ENCODE peak calls at places on chromosomes 7 and 10, in seven cellular contexts. P is Peyer's patch, O is DND-41, Y is tibial artery, E is fibroblast of lung, L is H9, B is upper lobe of right lung. R is an unnamed sample.

GRCh38 chr7:18927134-18927533 is 190.3 kb downstream of the TWIST1 start:
- DNase-seq in P (no peak), O (no peak), Y (no peak), E (no peak), L (no peak), B (no peak), R (no peak)

GRCh38 chr7:96330193-96330592 is 8.3 kb upstream of the SLC25A13 start:
- DNase-seq in P (no peak), O (no peak), Y (no peak), E (no peak), L (no peak), B (no peak), R (no peak)

GRCh38 chr7:123679614-123680013 is 23.9 kb downstream of the LMOD2 start:
- DNase-seq in P (no peak), O (no peak), Y (no peak), E (no peak), L (no peak), B (no peak), R (no peak)

GRCh38 chr7:510782-511281 is 8.8 kb downstream of the PDGFA start:
- DNase-seq in P (no peak), O (no peak), Y (no peak), E (no peak), L (no peak), B (peak; percentile 58), R (peak; percentile 72)

GRCh38 chr7:30795161-30795943 is 24.1 kb downstream of the MINDY4 start:
- DNase-seq in P (no peak), O (no peak), Y (no peak), E (no peak), L (no peak), B (no peak), R (no peak)

GRCh38 chr7:4066626-4067475 is 615.2 kb upstream of the FOXK1 start:
- DNase-seq in P (no peak), O (no peak), Y (no peak), E (no peak), L (no peak), B (no peak), R (no peak)

GRCh38 chr10:18683427-18683826 is 24.2 kb downstream of the ARL5B start:
- DNase-seq in P (no peak), O (no peak), Y (no peak), E (peak; percentile 51), L (no peak), B (no peak), R (no peak)

GRCh38 chr10:13880760-13881159 is 294.0 kb downstream of the PRPF18 start:
- DNase-seq in P (no peak), O (no peak), Y (no peak), E (no peak), L (no peak), B (no peak), R (no peak)

GRCh38 chr7:4837814-4838625 is 23.8 kb downstream of the PAPOLB start:
- DNase-seq in P (no peak), O (no peak), Y (no peak), E (no peak), L (no peak), B (peak; percentile 54), R (no peak)

GRCh38 chr7:145224775-145225174 is 388.9 kb upstream of the TPK1 start:
- DNase-seq in P (no peak), O (no peak), Y (no peak), E (no peak), L (peak; percentile 33), B (no peak), R (no peak)

GRCh38 chr7:50409856-50410468 is 40.2 kb downstream of the FIGNL1 start:
- DNase-seq in P (peak; percentile 80), O (peak; percentile 75), Y (no peak), E (no peak), L (no peak), B (no peak), R (no peak)

GRCh38 chr7:40579401-40579800 is 444.6 kb downstream of the SUGCT start:
- DNase-seq in P (no peak), O (peak; percentile 15), Y (no peak), E (no peak), L (no peak), B (no peak), R (no peak)

GRCh38 chr7:45074738-45075644 is 13.8 kb downstream of the NACAD start:
- DNase-seq in P (no peak), O (no peak), Y (no peak), E (no peak), L (no peak), B (no peak), R (no peak)

GRCh38 chr7:106562711-106563366 is 98.1 kb downstream of the CCDC71L start:
- DNase-seq in P (no peak), O (no peak), Y (no peak), E (peak; percentile 6), L (no peak), B (no peak), R (no peak)

GRCh38 chr7:73668103-73668937 is 689 bp downstream of the VPS37D start:
- DNase-seq in P (no peak), O (no peak), Y (no peak), E (no peak), L (no peak), B (no peak), R (no peak)

GRCh38 chr7:1028775-1029636 is 15.3 kb upstream of the GPR146 start:
- DNase-seq in P (peak; percentile 56), O (no peak), Y (peak; percentile 93), E (peak; percentile 93), L (peak; percentile 67), B (peak; percentile 89), R (peak; percentile 92)

GRCh38 chr10:117162093-117163021 is 24.3 kb upstream of the VAX1 start:
- DNase-seq in P (no peak), O (no peak), Y (no peak), E (no peak), L (peak; percentile 77), B (no peak), R (no peak)

GRCh38 chr7:42185726-42186125 is 51.3 kb downstream of the GLI3 start:
- DNase-seq in P (no peak), O (no peak), Y (no peak), E (no peak), L (no peak), B (no peak), R (no peak)

GRCh38 chr10:126969310-126969709 is 64.1 kb downstream of the DOCK1 start:
- DNase-seq in P (no peak), O (no peak), Y (no peak), E (no peak), L (peak; percentile 60), B (no peak), R (no peak)

GRCh38 chr10:87862644-87863101 is 660 bp downstream of the KLLN start:
- DNase-seq in P (no peak), O (no peak), Y (no peak), E (no peak), L (no peak), B (no peak), R (no peak)

GRCh38 chr7:19133891-19134290 is 11.3 kb downstream of the FERD3L start:
- DNase-seq in P (no peak), O (no peak), Y (no peak), E (no peak), L (no peak), B (no peak), R (no peak)

GRCh38 chr7:33823913-33824312 is 81.4 kb upstream of the BMPER start:
- DNase-seq in P (no peak), O (no peak), Y (no peak), E (no peak), L (no peak), B (no peak), R (no peak)

GRCh38 chr7:142153400-142153799 is 41.9 kb downstream of the MGAM2 start:
- DNase-seq in P (no peak), O (peak; percentile 6), Y (no peak), E (no peak), L (no peak), B (no peak), R (no peak)
- TF ChIP-seq CTCF in P (no peak), O (peak; percentile 37), Y (no peak), E (no peak), L (peak; percentile 52), B (peak; percentile 31), R (peak; percentile 19)

DNA sequence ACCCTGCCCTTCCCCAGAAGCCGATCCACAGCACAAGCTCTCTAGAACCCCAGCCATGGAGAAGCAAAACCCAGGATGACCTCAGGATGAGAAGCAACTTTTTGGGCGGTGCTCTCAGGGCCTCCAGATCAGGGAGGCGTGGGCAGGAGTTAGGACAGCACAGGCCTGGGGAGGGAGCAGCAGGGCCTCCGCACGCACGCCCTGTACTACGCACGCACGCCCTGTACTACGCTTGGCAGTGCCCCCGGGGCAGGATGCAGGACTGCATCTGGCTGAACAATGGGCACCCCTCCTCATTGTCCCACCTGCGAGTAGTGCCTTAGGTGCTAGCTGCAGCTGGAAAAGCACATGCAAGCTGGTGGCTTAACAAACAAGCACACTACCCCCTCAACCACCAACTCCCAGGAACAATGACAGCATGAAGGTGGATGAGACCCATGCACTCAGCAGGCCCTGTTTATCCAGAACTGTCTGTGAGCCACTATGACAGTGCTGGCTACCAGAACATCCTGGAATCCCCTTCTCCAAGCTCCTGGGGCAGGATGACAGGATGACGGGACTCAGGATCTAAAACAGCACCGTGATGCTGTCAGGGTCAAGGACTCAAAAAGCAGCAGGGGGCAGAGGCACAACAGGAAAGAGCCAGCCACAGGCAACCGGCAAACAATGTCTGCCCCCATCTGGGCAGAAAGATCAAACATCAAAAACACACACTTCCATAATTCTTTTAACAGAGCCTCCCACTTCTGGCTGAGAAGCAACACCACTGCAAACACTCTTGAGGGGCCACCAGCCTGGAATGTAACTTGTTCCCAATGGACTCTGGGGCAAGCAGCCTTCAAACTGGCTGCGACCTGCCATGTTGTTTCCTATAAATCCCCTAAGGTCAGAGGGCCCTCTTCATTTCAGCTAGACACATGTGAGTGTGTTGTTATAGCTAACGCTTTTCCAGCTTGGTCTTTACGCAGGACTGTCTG is 11.7 kb downstream of the PODXL start:
- DNase-seq in P (no peak), O (peak; percentile 29), Y (no peak), E (no peak), L (no peak), B (no peak), R (no peak)
- H3K4me1 ChIP-seq in P (no peaks in the 10 kb centered on the region), O (no peaks in the 10 kb centered on the region), Y (no peaks in the 10 kb centered on the region), E (no peaks in the 10 kb centered on the region), L (peaks cover 30% of the 10 kb centered on the region), B (peaks cover 26% of the 10 kb centered on the region), R (no peaks in the 10 kb centered on the region)

DNA sequence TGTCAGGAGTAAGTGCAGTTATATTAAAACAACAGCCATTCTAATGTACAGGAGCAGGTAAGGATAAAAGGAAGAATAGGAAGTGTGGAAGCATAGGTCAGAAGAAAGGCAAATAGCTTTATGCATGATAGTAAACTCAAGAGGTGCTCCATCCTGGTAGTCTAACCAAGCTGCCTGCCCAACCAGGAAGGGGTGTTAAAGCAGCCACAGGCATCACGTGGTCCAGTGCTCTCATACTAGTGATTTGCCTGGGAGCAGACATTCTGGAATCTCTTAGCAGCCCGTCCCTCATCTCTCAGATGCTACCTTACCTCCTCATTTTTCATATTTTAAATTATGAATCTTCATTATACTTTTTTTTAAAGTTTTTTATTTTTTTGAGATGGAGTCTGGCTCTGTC is 18.5 kb downstream of the ABRAXAS2 start:
- DNase-seq in P (no peak), O (no peak), Y (no peak), E (no peak), L (no peak), B (no peak), R (no peak)
- H3K27ac ChIP-seq in P (no peak overlapping the region), O (no peak overlapping the region), Y (no peak overlapping the region), E (no peak overlapping the region), L (no peak overlapping the region), B (no peak overlapping the region), R (no peak overlapping the region)

DNA sequence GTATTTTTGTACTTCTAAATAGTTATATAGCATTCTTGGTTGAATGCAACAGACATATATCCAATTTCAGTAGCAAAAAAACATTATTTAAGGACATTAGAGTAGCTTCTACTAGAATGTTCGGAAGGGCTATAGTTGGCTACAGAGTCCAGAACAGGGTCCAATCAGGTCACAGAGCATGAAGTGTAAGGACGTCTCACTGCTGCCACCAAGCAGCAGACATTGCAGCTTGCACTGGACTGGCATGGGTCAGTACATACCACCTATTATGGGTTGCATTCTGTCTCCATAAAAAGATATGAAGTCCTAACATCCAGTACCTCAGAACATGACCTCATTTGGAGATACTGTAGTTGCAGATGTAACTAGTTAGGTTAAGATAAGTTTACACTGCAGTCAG is 87.3 kb downstream of the LHFPL3 start:
- DNase-seq in P (no peak), O (no peak), Y (no peak), E (no peak), L (no peak), B (no peak), R (no peak)
- TF ChIP-seq CTCF in P (no peak), O (no peak), Y (no peak), E (no peak), L (no peak), B (no peak), R (no peak)